ENCODE peak calls at places on chromosomes 3 and 15, in ten cellular contexts. One of them, this sample, is unnamed.

GRCh38 chr15:35078221-35078915 is 6.7 kb downstream of the NANOGP8 start:
- DNase-seq in nephron progenitor cell: peak
- DNase-seq in Right ventricle myocardium superior: no peak
- DNase-seq in naive B cell: peak
- DNase-seq in activated CD8-positive, alpha-beta T cell treated with anti-CD3 and anti-CD28 coated beads, Interleukin-2, amount 10 ng/mL, durations not matched to agents 7 days and 5 days: peak
- DNase-seq in fibroblast of gingiva: peak
- DNase-seq in progenitor cell of endocrine pancreas: no peak
- DNase-seq in A549: peak
- DNase-seq in activated T-cell treated with anti-CD3 and anti-CD28 coated beads for 1 hour: peak
- DNase-seq in H9: peak
- DNase-seq in this sample: no peak

GRCh38 chr3:128554100-128554464 is 61.1 kb upstream of the GATA2 start:
- DNase-seq in activated T-cell treated with anti-CD3 and anti-CD28 coated beads for 1 hour: no peak
- DNase-seq in Right ventricle myocardium superior: no peak
- DNase-seq in nephron progenitor cell: no peak
- DNase-seq in progenitor cell of endocrine pancreas: no peak
- DNase-seq in A549: no peak
- DNase-seq in activated CD8-positive, alpha-beta T cell treated with anti-CD3 and anti-CD28 coated beads, Interleukin-2, amount 10 ng/mL, durations not matched to agents 7 days and 5 days: no peak
- DNase-seq in naive B cell: no peak
- DNase-seq in fibroblast of gingiva: no peak
- DNase-seq in H9: peak
- DNase-seq in this sample: no peak

GRCh38 chr3:141387446-141388030 is 19.2 kb downstream of the ZBTB38 start:
- DNase-seq in progenitor cell of endocrine pancreas: no peak
- DNase-seq in H9: no peak
- DNase-seq in A549: no peak
- DNase-seq in activated CD8-positive, alpha-beta T cell treated with anti-CD3 and anti-CD28 coated beads, Interleukin-2, amount 10 ng/mL, durations not matched to agents 7 days and 5 days: no peak
- DNase-seq in activated T-cell treated with anti-CD3 and anti-CD28 coated beads for 1 hour: no peak
- DNase-seq in naive B cell: no peak
- DNase-seq in fibroblast of gingiva: no peak
- DNase-seq in Right ventricle myocardium superior: no peak
- DNase-seq in nephron progenitor cell: no peak
- DNase-seq in this sample: no peak

GRCh38 chr3:187985636-187986035 is 168.3 kb upstream of the LPP start:
- DNase-seq in naive B cell: no peak
- DNase-seq in Right ventricle myocardium superior: no peak
- DNase-seq in activated CD8-positive, alpha-beta T cell treated with anti-CD3 and anti-CD28 coated beads, Interleukin-2, amount 10 ng/mL, durations not matched to agents 7 days and 5 days: no peak
- DNase-seq in activated T-cell treated with anti-CD3 and anti-CD28 coated beads for 1 hour: no peak
- DNase-seq in A549: no peak
- DNase-seq in H9: no peak
- DNase-seq in fibroblast of gingiva: no peak
- DNase-seq in progenitor cell of endocrine pancreas: no peak
- DNase-seq in nephron progenitor cell: no peak
- DNase-seq in this sample: no peak

GRCh38 chr15:61075741-61076140 is 153.4 kb downstream of the RORA start:
- DNase-seq in H9: no peak
- DNase-seq in nephron progenitor cell: no peak
- DNase-seq in activated CD8-positive, alpha-beta T cell treated with anti-CD3 and anti-CD28 coated beads, Interleukin-2, amount 10 ng/mL, durations not matched to agents 7 days and 5 days: no peak
- DNase-seq in fibroblast of gingiva: no peak
- DNase-seq in progenitor cell of endocrine pancreas: no peak
- DNase-seq in activated T-cell treated with anti-CD3 and anti-CD28 coated beads for 1 hour: no peak
- DNase-seq in A549: no peak
- DNase-seq in naive B cell: no peak
- DNase-seq in Right ventricle myocardium superior: no peak
- DNase-seq in this sample: no peak

GRCh38 chr3:133955892-133956291 is 60.2 kb upstream of the RAB6B start:
- DNase-seq in activated T-cell treated with anti-CD3 and anti-CD28 coated beads for 1 hour: no peak
- DNase-seq in progenitor cell of endocrine pancreas: no peak
- DNase-seq in activated CD8-positive, alpha-beta T cell treated with anti-CD3 and anti-CD28 coated beads, Interleukin-2, amount 10 ng/mL, durations not matched to agents 7 days and 5 days: no peak
- DNase-seq in naive B cell: no peak
- DNase-seq in A549: no peak
- DNase-seq in nephron progenitor cell: no peak
- DNase-seq in fibroblast of gingiva: peak
- DNase-seq in H9: no peak
- DNase-seq in Right ventricle myocardium superior: no peak
- DNase-seq in this sample: no peak

GRCh38 chr3:52244061-52244628 is 1.4 kb upstream of the PPM1M start:
- DNase-seq in activated CD8-positive, alpha-beta T cell treated with anti-CD3 and anti-CD28 coated beads, Interleukin-2, amount 10 ng/mL, durations not matched to agents 7 days and 5 days: no peak
- DNase-seq in activated T-cell treated with anti-CD3 and anti-CD28 coated beads for 1 hour: no peak
- DNase-seq in naive B cell: no peak
- DNase-seq in fibroblast of gingiva: peak
- DNase-seq in H9: peak
- DNase-seq in nephron progenitor cell: no peak
- DNase-seq in A549: no peak
- DNase-seq in progenitor cell of endocrine pancreas: no peak
- DNase-seq in Right ventricle myocardium superior: no peak
- DNase-seq in this sample: no peak

GRCh38 chr3:126798521-126798920 is 94.5 kb downstream of the CHCHD6 start:
- DNase-seq in H9: no peak
- DNase-seq in progenitor cell of endocrine pancreas: no peak
- DNase-seq in A549: no peak
- DNase-seq in activated T-cell treated with anti-CD3 and anti-CD28 coated beads for 1 hour: no peak
- DNase-seq in nephron progenitor cell: no peak
- DNase-seq in fibroblast of gingiva: no peak
- DNase-seq in naive B cell: no peak
- DNase-seq in Right ventricle myocardium superior: no peak
- DNase-seq in activated CD8-positive, alpha-beta T cell treated with anti-CD3 and anti-CD28 coated beads, Interleukin-2, amount 10 ng/mL, durations not matched to agents 7 days and 5 days: no peak
- DNase-seq in this sample: no peak

GRCh38 chr3:50395070-50395860 is 35.9 kb upstream of the TMEM115 start:
- DNase-seq in fibroblast of gingiva: no peak
- DNase-seq in naive B cell: no peak
- DNase-seq in activated T-cell treated with anti-CD3 and anti-CD28 coated beads for 1 hour: no peak
- DNase-seq in A549: no peak
- DNase-seq in progenitor cell of endocrine pancreas: no peak
- DNase-seq in activated CD8-positive, alpha-beta T cell treated with anti-CD3 and anti-CD28 coated beads, Interleukin-2, amount 10 ng/mL, durations not matched to agents 7 days and 5 days: no peak
- DNase-seq in H9: no peak
- DNase-seq in nephron progenitor cell: no peak
- DNase-seq in Right ventricle myocardium superior: no peak
- DNase-seq in this sample: no peak

GRCh38 chr3:128435561-128435960 is 31.1 kb downstream of the DNAJB8 start:
- DNase-seq in activated CD8-positive, alpha-beta T cell treated with anti-CD3 and anti-CD28 coated beads, Interleukin-2, amount 10 ng/mL, durations not matched to agents 7 days and 5 days: no peak
- DNase-seq in H9: no peak
- DNase-seq in progenitor cell of endocrine pancreas: no peak
- DNase-seq in A549: no peak
- DNase-seq in activated T-cell treated with anti-CD3 and anti-CD28 coated beads for 1 hour: no peak
- DNase-seq in naive B cell: no peak
- DNase-seq in fibroblast of gingiva: no peak
- DNase-seq in Right ventricle myocardium superior: no peak
- DNase-seq in nephron progenitor cell: no peak
- DNase-seq in this sample: no peak

GRCh38 chr3:53040361-53040820 is 5.5 kb downstream of the SFMBT1 start:
- DNase-seq in H9: no peak
- DNase-seq in activated T-cell treated with anti-CD3 and anti-CD28 coated beads for 1 hour: no peak
- DNase-seq in A549: no peak
- DNase-seq in progenitor cell of endocrine pancreas: no peak
- DNase-seq in nephron progenitor cell: no peak
- DNase-seq in activated CD8-positive, alpha-beta T cell treated with anti-CD3 and anti-CD28 coated beads, Interleukin-2, amount 10 ng/mL, durations not matched to agents 7 days and 5 days: no peak
- DNase-seq in Right ventricle myocardium superior: no peak
- DNase-seq in naive B cell: no peak
- DNase-seq in fibroblast of gingiva: no peak
- DNase-seq in this sample: no peak

GRCh38 chr3:42229942-42230688 is 35.9 kb downstream of the CCK start:
- DNase-seq in nephron progenitor cell: peak
- DNase-seq in naive B cell: no peak
- DNase-seq in H9: peak
- DNase-seq in Right ventricle myocardium superior: no peak
- DNase-seq in activated CD8-positive, alpha-beta T cell treated with anti-CD3 and anti-CD28 coated beads, Interleukin-2, amount 10 ng/mL, durations not matched to agents 7 days and 5 days: no peak
- DNase-seq in fibroblast of gingiva: peak
- DNase-seq in activated T-cell treated with anti-CD3 and anti-CD28 coated beads for 1 hour: no peak
- DNase-seq in A549: peak
- DNase-seq in progenitor cell of endocrine pancreas: no peak
- DNase-seq in this sample: no peak

GRCh38 chr15:45254405-45255293 is 2.6 kb downstream of the SLC28A2 start:
- DNase-seq in A549: no peak
- DNase-seq in Right ventricle myocardium superior: no peak
- DNase-seq in progenitor cell of endocrine pancreas: no peak
- DNase-seq in fibroblast of gingiva: no peak
- DNase-seq in activated CD8-positive, alpha-beta T cell treated with anti-CD3 and anti-CD28 coated beads, Interleukin-2, amount 10 ng/mL, durations not matched to agents 7 days and 5 days: no peak
- DNase-seq in H9: no peak
- DNase-seq in nephron progenitor cell: no peak
- DNase-seq in activated T-cell treated with anti-CD3 and anti-CD28 coated beads for 1 hour: no peak
- DNase-seq in naive B cell: no peak
- DNase-seq in this sample: no peak

GRCh38 chr3:45778761-45779201 is 17.6 kb downstream of the SLC6A20 start:
- DNase-seq in naive B cell: no peak
- DNase-seq in fibroblast of gingiva: no peak
- DNase-seq in H9: peak
- DNase-seq in progenitor cell of endocrine pancreas: no peak
- DNase-seq in nephron progenitor cell: no peak
- DNase-seq in Right ventricle myocardium superior: no peak
- DNase-seq in activated T-cell treated with anti-CD3 and anti-CD28 coated beads for 1 hour: no peak
- DNase-seq in A549: no peak
- DNase-seq in activated CD8-positive, alpha-beta T cell treated with anti-CD3 and anti-CD28 coated beads, Interleukin-2, amount 10 ng/mL, durations not matched to agents 7 days and 5 days: no peak
- DNase-seq in this sample: no peak

GRCh38 chr3:123535580-123535979 is 49.3 kb downstream of the HACD2 start:
- DNase-seq in activated CD8-positive, alpha-beta T cell treated with anti-CD3 and anti-CD28 coated beads, Interleukin-2, amount 10 ng/mL, durations not matched to agents 7 days and 5 days: no peak
- DNase-seq in nephron progenitor cell: no peak
- DNase-seq in A549: no peak
- DNase-seq in H9: no peak
- DNase-seq in activated T-cell treated with anti-CD3 and anti-CD28 coated beads for 1 hour: no peak
- DNase-seq in fibroblast of gingiva: peak
- DNase-seq in Right ventricle myocardium superior: no peak
- DNase-seq in progenitor cell of endocrine pancreas: no peak
- DNase-seq in naive B cell: no peak
- DNase-seq in this sample: no peak

GRCh38 chr15:73571346-73571745 is 61.8 kb downstream of the NPTN start:
- DNase-seq in activated CD8-positive, alpha-beta T cell treated with anti-CD3 and anti-CD28 coated beads, Interleukin-2, amount 10 ng/mL, durations not matched to agents 7 days and 5 days: no peak
- DNase-seq in progenitor cell of endocrine pancreas: no peak
- DNase-seq in naive B cell: no peak
- DNase-seq in fibroblast of gingiva: no peak
- DNase-seq in A549: no peak
- DNase-seq in Right ventricle myocardium superior: no peak
- DNase-seq in H9: no peak
- DNase-seq in nephron progenitor cell: peak
- DNase-seq in activated T-cell treated with anti-CD3 and anti-CD28 coated beads for 1 hour: no peak
- DNase-seq in this sample: no peak

GRCh38 chr3:11367116-11367781 is 95.1 kb downstream of the ATG7 start:
- DNase-seq in progenitor cell of endocrine pancreas: no peak
- DNase-seq in Right ventricle myocardium superior: peak
- DNase-seq in naive B cell: no peak
- DNase-seq in nephron progenitor cell: no peak
- DNase-seq in activated T-cell treated with anti-CD3 and anti-CD28 coated beads for 1 hour: no peak
- DNase-seq in fibroblast of gingiva: peak
- DNase-seq in activated CD8-positive, alpha-beta T cell treated with anti-CD3 and anti-CD28 coated beads, Interleukin-2, amount 10 ng/mL, durations not matched to agents 7 days and 5 days: no peak
- DNase-seq in A549: no peak
- DNase-seq in H9: no peak
- DNase-seq in this sample: no peak

GRCh38 chr15:57923311-57923710 is 142.2 kb downstream of the ALDH1A2 start:
- DNase-seq in Right ventricle myocardium superior: no peak
- DNase-seq in nephron progenitor cell: no peak
- DNase-seq in naive B cell: no peak
- DNase-seq in fibroblast of gingiva: peak
- DNase-seq in activated T-cell treated with anti-CD3 and anti-CD28 coated beads for 1 hour: no peak
- DNase-seq in H9: no peak
- DNase-seq in progenitor cell of endocrine pancreas: no peak
- DNase-seq in activated CD8-positive, alpha-beta T cell treated with anti-CD3 and anti-CD28 coated beads, Interleukin-2, amount 10 ng/mL, durations not matched to agents 7 days and 5 days: no peak
- DNase-seq in A549: no peak
- DNase-seq in this sample: no peak

GRCh38 chr3:64568895-64569509 is 118.8 kb downstream of the ADAMTS9 start:
- DNase-seq in activated CD8-positive, alpha-beta T cell treated with anti-CD3 and anti-CD28 coated beads, Interleukin-2, amount 10 ng/mL, durations not matched to agents 7 days and 5 days: no peak
- DNase-seq in activated T-cell treated with anti-CD3 and anti-CD28 coated beads for 1 hour: no peak
- DNase-seq in H9: no peak
- DNase-seq in nephron progenitor cell: no peak
- DNase-seq in Right ventricle myocardium superior: no peak
- DNase-seq in A549: no peak
- DNase-seq in fibroblast of gingiva: no peak
- DNase-seq in naive B cell: no peak
- DNase-seq in progenitor cell of endocrine pancreas: no peak
- DNase-seq in this sample: no peak

GRCh38 chr15:55741592-55742497 is 1.1 kb downstream of the PRTG start:
- DNase-seq in A549: peak
- DNase-seq in naive B cell: no peak
- DNase-seq in activated T-cell treated with anti-CD3 and anti-CD28 coated beads for 1 hour: no peak
- DNase-seq in nephron progenitor cell: peak
- DNase-seq in progenitor cell of endocrine pancreas: peak
- DNase-seq in H9: peak
- DNase-seq in Right ventricle myocardium superior: peak
- DNase-seq in activated CD8-positive, alpha-beta T cell treated with anti-CD3 and anti-CD28 coated beads, Interleukin-2, amount 10 ng/mL, durations not matched to agents 7 days and 5 days: peak
- DNase-seq in fibroblast of gingiva: no peak
- DNase-seq in this sample: peak

GRCh38 chr15:50909044-50909342 is 510 bp downstream of the AP4E1 start:
- DNase-seq in activated T-cell treated with anti-CD3 and anti-CD28 coated beads for 1 hour: no peak
- DNase-seq in nephron progenitor cell: no peak
- DNase-seq in activated CD8-positive, alpha-beta T cell treated with anti-CD3 and anti-CD28 coated beads, Interleukin-2, amount 10 ng/mL, durations not matched to agents 7 days and 5 days: no peak
- DNase-seq in H9: no peak
- DNase-seq in A549: no peak
- DNase-seq in fibroblast of gingiva: no peak
- DNase-seq in naive B cell: no peak
- DNase-seq in progenitor cell of endocrine pancreas: no peak
- DNase-seq in Right ventricle myocardium superior: no peak
- DNase-seq in this sample: no peak

GRCh38 chr3:37898424-37898823 is 36.7 kb downstream of the CTDSPL start:
- DNase-seq in A549: no peak
- DNase-seq in Right ventricle myocardium superior: no peak
- DNase-seq in nephron progenitor cell: no peak
- DNase-seq in activated T-cell treated with anti-CD3 and anti-CD28 coated beads for 1 hour: no peak
- DNase-seq in progenitor cell of endocrine pancreas: no peak
- DNase-seq in activated CD8-positive, alpha-beta T cell treated with anti-CD3 and anti-CD28 coated beads, Interleukin-2, amount 10 ng/mL, durations not matched to agents 7 days and 5 days: no peak
- DNase-seq in H9: no peak
- DNase-seq in naive B cell: no peak
- DNase-seq in fibroblast of gingiva: no peak
- DNase-seq in this sample: no peak

GRCh38 chr15:100041380-100041779 is 300.4 kb downstream of the ADAMTS17 start:
- DNase-seq in nephron progenitor cell: no peak
- DNase-seq in A549: no peak
- DNase-seq in Right ventricle myocardium superior: no peak
- DNase-seq in activated T-cell treated with anti-CD3 and anti-CD28 coated beads for 1 hour: no peak
- DNase-seq in fibroblast of gingiva: no peak
- DNase-seq in naive B cell: no peak
- DNase-seq in H9: no peak
- DNase-seq in progenitor cell of endocrine pancreas: no peak
- DNase-seq in activated CD8-positive, alpha-beta T cell treated with anti-CD3 and anti-CD28 coated beads, Interleukin-2, amount 10 ng/mL, durations not matched to agents 7 days and 5 days: no peak
- DNase-seq in this sample: no peak

GRCh38 chr3:192899540-192899982 is 18.1 kb downstream of the MB21D2 start:
- DNase-seq in nephron progenitor cell: no peak
- DNase-seq in Right ventricle myocardium superior: no peak
- DNase-seq in activated T-cell treated with anti-CD3 and anti-CD28 coated beads for 1 hour: no peak
- DNase-seq in fibroblast of gingiva: peak
- DNase-seq in progenitor cell of endocrine pancreas: no peak
- DNase-seq in activated CD8-positive, alpha-beta T cell treated with anti-CD3 and anti-CD28 coated beads, Interleukin-2, amount 10 ng/mL, durations not matched to agents 7 days and 5 days: no peak
- DNase-seq in A549: no peak
- DNase-seq in H9: no peak
- DNase-seq in naive B cell: no peak
- DNase-seq in this sample: no peak

GRCh38 chr3:89606151-89606550 is 498.7 kb downstream of the EPHA3 start:
- DNase-seq in nephron progenitor cell: no peak
- DNase-seq in progenitor cell of endocrine pancreas: no peak
- DNase-seq in A549: no peak
- DNase-seq in activated CD8-positive, alpha-beta T cell treated with anti-CD3 and anti-CD28 coated beads, Interleukin-2, amount 10 ng/mL, durations not matched to agents 7 days and 5 days: no peak
- DNase-seq in Right ventricle myocardium superior: no peak
- DNase-seq in fibroblast of gingiva: no peak
- DNase-seq in H9: no peak
- DNase-seq in activated T-cell treated with anti-CD3 and anti-CD28 coated beads for 1 hour: no peak
- DNase-seq in naive B cell: no peak
- DNase-seq in this sample: no peak

GRCh38 chr3:87848003-87848402 is 210.8 kb downstream of the CGGBP1 start:
- DNase-seq in progenitor cell of endocrine pancreas: no peak
- DNase-seq in H9: no peak
- DNase-seq in nephron progenitor cell: no peak
- DNase-seq in A549: no peak
- DNase-seq in naive B cell: peak
- DNase-seq in activated T-cell treated with anti-CD3 and anti-CD28 coated beads for 1 hour: no peak
- DNase-seq in activated CD8-positive, alpha-beta T cell treated with anti-CD3 and anti-CD28 coated beads, Interleukin-2, amount 10 ng/mL, durations not matched to agents 7 days and 5 days: no peak
- DNase-seq in fibroblast of gingiva: no peak
- DNase-seq in Right ventricle myocardium superior: no peak
- DNase-seq in this sample: no peak

GRCh38 chr3:141690366-141691072 is 47.6 kb upstream of the RNF7 start:
- DNase-seq in fibroblast of gingiva: no peak
- DNase-seq in activated CD8-positive, alpha-beta T cell treated with anti-CD3 and anti-CD28 coated beads, Interleukin-2, amount 10 ng/mL, durations not matched to agents 7 days and 5 days: no peak
- DNase-seq in naive B cell: no peak
- DNase-seq in nephron progenitor cell: no peak
- DNase-seq in progenitor cell of endocrine pancreas: no peak
- DNase-seq in H9: no peak
- DNase-seq in A549: no peak
- DNase-seq in Right ventricle myocardium superior: no peak
- DNase-seq in activated T-cell treated with anti-CD3 and anti-CD28 coated beads for 1 hour: no peak
- DNase-seq in this sample: no peak

GRCh38 chr3:141236351-141236750 is 4.7 kb downstream of the PXYLP1 start:
- DNase-seq in fibroblast of gingiva: no peak
- DNase-seq in activated CD8-positive, alpha-beta T cell treated with anti-CD3 and anti-CD28 coated beads, Interleukin-2, amount 10 ng/mL, durations not matched to agents 7 days and 5 days: peak
- DNase-seq in Right ventricle myocardium superior: no peak
- DNase-seq in progenitor cell of endocrine pancreas: no peak
- DNase-seq in naive B cell: no peak
- DNase-seq in A549: no peak
- DNase-seq in activated T-cell treated with anti-CD3 and anti-CD28 coated beads for 1 hour: no peak
- DNase-seq in H9: no peak
- DNase-seq in nephron progenitor cell: no peak
- DNase-seq in this sample: no peak

This sample was measured in ecto neural progenitor cell.